ENCODE peak calls at places on chromosomes 13 and 19, in eight cellular contexts. W, C, M, O, Z, H, T and K are unnamed samples. For H3K27me3 and H3K4me1, the result is how much of the 10 kb centered on the place peaks cover.

GRCh38 chr19:15283141-15283885 is 49.0 kb downstream of the BRD4 start:
- DNase-seq in W (peak), C (peak), M (peak), O (no peak), Z (no peak), H (peak), T (no peak), K (peak)

GRCh38 chr13:88086577-88086976 is 415.4 kb downstream of the SLITRK5 start:
- DNase-seq in W (no peak), C (no peak), M (peak), O (no peak), Z (no peak), H (no peak), T (no peak), K (no peak)

GRCh38 chr13:85590231-85590931 is 208.8 kb downstream of the SLITRK6 start:
- DNase-seq in W (no peak), C (no peak), M (peak), O (no peak), Z (no peak), H (no peak), T (no peak), K (no peak)

GRCh38 chr19:32789429-32789828 is 69.9 kb downstream of the TDRD12 start:
- DNase-seq in W (no peak), C (no peak), M (no peak), O (no peak), Z (no peak), H (no peak), T (no peak), K (no peak)

GRCh38 chr13:30466358-30466714 is 600 bp upstream of the HMGB1 start:
- DNase-seq in W (no peak), C (no peak), M (no peak), O (no peak), Z (no peak), H (no peak), T (no peak), K (no peak)

GRCh38 chr19:17081672-17082630 is 6.4 kb downstream of the MYO9B start:
- DNase-seq in W (no peak), C (peak), M (no peak), O (no peak), Z (no peak), H (no peak), T (peak), K (no peak)

GRCh38 chr13:34748078-34748477 is 194.0 kb upstream of the NBEA start:
- DNase-seq in W (no peak), C (no peak), M (peak), O (peak), Z (no peak), H (no peak), T (no peak), K (no peak)

GRCh38 chr13:109155301-109155761 is 525.9 kb downstream of the MYO16 start:
- DNase-seq in W (no peak), C (no peak), M (peak), O (no peak), Z (peak), H (no peak), T (no peak), K (no peak)

GRCh38 chr19:4896372-4896771 is 6.3 kb downstream of the ARRDC5 start:
- DNase-seq in W (peak), C (peak), M (peak), O (peak), Z (no peak), H (no peak), T (no peak), K (no peak)

GRCh38 chr13:99256709-99257108 is 1.5 kb downstream of the GPR18 start:
- DNase-seq in W (no peak), C (no peak), M (peak), O (no peak), Z (no peak), H (no peak), T (no peak), K (no peak)

DNA sequence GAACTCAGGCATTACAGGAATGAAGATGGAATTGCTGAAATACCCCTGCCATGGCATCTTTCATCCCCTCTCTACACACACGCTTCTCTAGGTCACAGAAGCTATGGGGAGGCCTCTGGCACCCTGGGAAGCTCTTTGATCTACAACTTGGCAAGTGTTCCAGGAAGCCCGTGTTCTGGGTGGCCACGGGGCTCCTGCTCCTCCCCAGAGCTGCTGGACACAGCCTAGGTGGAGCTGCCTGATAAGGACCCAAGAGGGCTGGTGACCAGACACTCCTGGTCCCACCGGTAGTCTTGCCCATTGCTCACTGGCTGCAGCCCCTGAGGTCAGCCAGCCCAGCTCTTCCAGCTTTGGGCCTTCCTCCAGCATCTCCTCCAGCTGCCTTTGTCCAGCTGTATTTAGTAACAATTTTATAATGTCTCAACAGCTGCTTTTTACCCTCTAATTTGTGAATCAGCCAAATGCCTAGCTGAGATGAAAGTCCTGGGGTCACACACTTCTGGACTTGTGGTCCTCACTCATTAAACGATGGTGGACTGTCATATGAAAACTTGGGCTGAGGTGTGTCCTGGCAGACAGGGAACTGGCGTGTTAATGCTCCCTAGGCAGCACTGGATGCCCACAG is 72.8 kb upstream of the SPATA13 start:
- DNase-seq in W (no peak), C (no peak), M (peak), O (peak), Z (no peak), H (no peak), T (no peak), K (no peak)
- H3K27me3 ChIP-seq in W (under half), C (under half), M (under half), O (under half), Z (under half), H (under half), T (under half), K (under half)

DNA sequence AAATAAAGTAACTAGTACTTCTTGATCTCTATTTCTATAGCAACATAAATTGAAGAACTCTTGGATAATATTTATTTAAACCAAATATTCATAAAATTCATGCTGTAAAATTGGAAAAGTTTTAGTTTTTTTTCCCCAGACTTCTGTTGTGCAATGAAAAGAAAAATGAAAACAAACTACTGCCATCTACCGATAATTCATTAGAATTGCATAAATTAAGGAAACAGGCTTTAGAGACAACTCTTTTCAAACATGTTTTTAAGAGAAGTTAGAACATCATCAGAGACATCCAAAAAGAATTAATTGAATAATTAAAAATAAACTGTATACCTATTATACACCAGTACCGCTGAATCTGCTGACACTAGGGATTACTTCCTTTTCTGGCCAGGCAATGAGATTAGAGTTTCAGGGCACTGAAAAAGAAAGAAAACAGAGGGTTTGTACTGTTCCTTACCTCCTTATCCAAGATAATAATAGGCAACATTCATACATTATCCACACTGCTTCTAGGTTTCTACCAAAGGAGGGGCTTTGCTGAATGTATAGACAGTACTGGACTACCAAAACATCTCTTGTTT is 4.9 kb downstream of the CCDC122 start:
- DNase-seq in W (no peak), C (no peak), M (peak), O (no peak), Z (no peak), H (no peak), T (no peak), K (no peak)
- TF ChIP-seq CTCF in W (peak), C (peak), M (peak), O (peak), Z (peak), H (peak), T (peak), K (peak)

GRCh38 chr13:97742084-97742483 is 211.4 kb upstream of the IPO5 start:
- DNase-seq in W (no peak), C (no peak), M (no peak), O (no peak), Z (no peak), H (no peak), T (no peak), K (no peak)

GRCh38 chr13:97749174-97749573 is 204.3 kb upstream of the IPO5 start:
- DNase-seq in W (no peak), C (no peak), M (no peak), O (no peak), Z (no peak), H (no peak), T (no peak), K (no peak)

DNA sequence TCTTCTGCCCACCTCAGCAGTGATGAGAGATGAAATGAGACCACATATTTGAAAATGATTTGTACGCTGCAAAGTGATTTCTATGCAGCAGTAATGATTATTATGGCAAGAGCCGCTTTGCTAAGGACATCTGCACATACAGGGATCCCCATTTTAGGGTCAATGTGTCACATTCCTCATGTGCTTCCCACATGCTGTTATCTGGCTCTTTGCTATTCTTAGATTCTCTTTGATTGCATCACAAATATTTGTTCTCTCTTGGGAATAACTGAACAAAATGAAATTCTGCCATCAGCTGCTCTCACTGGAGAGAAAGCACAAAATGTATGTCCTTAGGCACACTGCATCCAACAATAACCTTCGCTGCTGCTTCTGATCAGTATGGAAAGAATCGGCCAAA is 209.5 kb upstream of the IPO5 start:
- DNase-seq in W (no peak), C (no peak), M (peak), O (no peak), Z (no peak), H (no peak), T (no peak), K (no peak)
- H3K4me1 ChIP-seq in W (under half), C (under half), M (under half), O (under half), Z (under half), H (under half), T (under half), K (under half)

DNA sequence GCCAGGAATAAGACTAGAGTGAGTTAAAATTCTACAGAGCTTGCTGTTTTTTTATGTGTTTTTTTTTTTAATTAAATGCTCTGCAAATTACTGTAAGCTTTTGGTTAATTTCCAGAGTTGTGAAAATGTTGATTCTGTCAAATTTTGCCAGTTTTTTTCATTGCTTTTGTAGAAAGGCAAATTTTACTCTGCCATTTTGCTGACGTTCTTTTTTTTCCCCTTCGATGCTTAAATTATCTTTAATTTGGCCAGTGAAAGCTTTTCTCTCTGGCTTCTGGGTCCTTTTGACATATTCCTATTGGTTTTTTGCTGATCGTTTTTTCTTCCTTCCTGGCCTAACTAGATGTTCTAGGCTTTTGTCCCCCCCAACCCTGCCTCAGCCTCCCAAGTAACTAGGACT is 23.8 kb upstream of the EVI5L start:
- DNase-seq in W (no peak), C (no peak), M (no peak), O (no peak), Z (no peak), H (no peak), T (no peak), K (no peak)
- H3K27me3 ChIP-seq in W (under half), C (under half), M (under half), O (under half), Z (under half), H (under half), T (under half), K (under half)

GRCh38 chr13:33286143-33286542 is 588 bp upstream of the STARD13 start:
- DNase-seq in W (no peak), C (no peak), M (no peak), O (no peak), Z (no peak), H (no peak), T (peak), K (no peak)

GRCh38 chr13:33290421-33290965 is 4.9 kb upstream of the STARD13 start:
- DNase-seq in W (no peak), C (no peak), M (no peak), O (no peak), Z (no peak), H (no peak), T (no peak), K (no peak)

GRCh38 chr13:33292712-33293111 is 7.2 kb upstream of the STARD13 start:
- DNase-seq in W (no peak), C (no peak), M (no peak), O (no peak), Z (no peak), H (no peak), T (no peak), K (no peak)

GRCh38 chr13:33287142-33287882 is 1.8 kb upstream of the STARD13 start:
- DNase-seq in W (no peak), C (no peak), M (no peak), O (no peak), Z (no peak), H (no peak), T (no peak), K (no peak)

GRCh38 chr13:33289966-33290365 is 4.4 kb upstream of the STARD13 start:
- DNase-seq in W (no peak), C (no peak), M (no peak), O (no peak), Z (no peak), H (no peak), T (no peak), K (no peak)
- TF ChIP-seq CTCF in W (no peak), C (no peak), M (no peak), O (no peak), Z (no peak), H (no peak), T (no peak), K (no peak)

DNA sequence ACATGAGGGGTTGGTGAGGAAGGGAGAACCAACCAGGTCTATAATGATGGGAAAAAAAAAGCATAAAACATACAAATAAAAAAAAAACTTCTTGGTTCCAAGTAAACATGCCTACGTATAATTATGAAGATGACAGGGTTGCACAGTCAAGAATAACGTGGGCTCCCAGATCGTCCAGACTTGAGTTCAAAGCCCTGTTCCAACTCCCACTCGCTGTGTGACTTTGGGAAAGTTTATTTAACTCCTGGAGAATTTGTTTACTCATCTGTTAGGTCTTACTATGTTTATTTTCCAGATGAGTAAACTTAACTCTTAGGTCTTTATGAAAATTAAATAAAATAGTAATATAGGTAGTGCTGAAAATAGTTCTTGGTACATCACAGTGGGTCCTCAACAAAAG is 13.8 kb downstream of the STARD13 start:
- DNase-seq in W (no peak), C (no peak), M (no peak), O (no peak), Z (no peak), H (no peak), T (no peak), K (no peak)
- H3K4me1 ChIP-seq in W (under half), C (under half), M (under half), O (under half), Z (under half), H (under half), T (under half), K (half or more)

GRCh38 chr13:110420626-110421025 is 113.5 kb downstream of the COL4A2 start:
- DNase-seq in W (no peak), C (no peak), M (no peak), O (no peak), Z (no peak), H (no peak), T (no peak), K (no peak)
- H3K27me3 ChIP-seq in W (under half), C (under half), M (under half), O (under half), Z (under half), H (under half), T (under half), K (under half)

GRCh38 chr13:95185311-95185710 is 115.9 kb downstream of the ABCC4 start:
- DNase-seq in W (no peak), C (no peak), M (no peak), O (no peak), Z (no peak), H (no peak), T (no peak), K (no peak)

GRCh38 chr13:95184317-95184716 is 116.9 kb downstream of the ABCC4 start:
- DNase-seq in W (no peak), C (no peak), M (no peak), O (no peak), Z (no peak), H (no peak), T (no peak), K (no peak)

GRCh38 chr13:95180513-95181245 is 120.6 kb downstream of the ABCC4 start:
- DNase-seq in W (no peak), C (no peak), M (no peak), O (no peak), Z (no peak), H (no peak), T (no peak), K (no peak)

GRCh38 chr13:95181586-95181985 is 119.7 kb downstream of the ABCC4 start:
- DNase-seq in W (no peak), C (no peak), M (no peak), O (no peak), Z (no peak), H (no peak), T (no peak), K (no peak)

GRCh38 chr13:95182570-95183285 is 118.5 kb downstream of the ABCC4 start:
- DNase-seq in W (no peak), C (no peak), M (no peak), O (no peak), Z (no peak), H (no peak), T (no peak), K (no peak)
- TF ChIP-seq CTCF in W (no peak), C (no peak), M (no peak), O (no peak), Z (no peak), H (no peak), T (no peak), K (no peak)

GRCh38 chr13:27022571-27023311 is 148.9 kb downstream of the USP12 start:
- DNase-seq in W (no peak), C (no peak), M (peak), O (no peak), Z (no peak), H (no peak), T (no peak), K (no peak)

GRCh38 chr13:27018230-27018875 is 153.3 kb downstream of the USP12 start:
- DNase-seq in W (no peak), C (no peak), M (peak), O (no peak), Z (no peak), H (peak), T (no peak), K (no peak)

GRCh38 chr13:27023385-27023784 is 148.2 kb downstream of the USP12 start:
- DNase-seq in W (no peak), C (no peak), M (no peak), O (no peak), Z (no peak), H (no peak), T (no peak), K (no peak)

GRCh38 chr13:27018882-27019281 is 152.7 kb downstream of the USP12 start:
- DNase-seq in W (no peak), C (no peak), M (no peak), O (no peak), Z (no peak), H (no peak), T (no peak), K (no peak)

DNA sequence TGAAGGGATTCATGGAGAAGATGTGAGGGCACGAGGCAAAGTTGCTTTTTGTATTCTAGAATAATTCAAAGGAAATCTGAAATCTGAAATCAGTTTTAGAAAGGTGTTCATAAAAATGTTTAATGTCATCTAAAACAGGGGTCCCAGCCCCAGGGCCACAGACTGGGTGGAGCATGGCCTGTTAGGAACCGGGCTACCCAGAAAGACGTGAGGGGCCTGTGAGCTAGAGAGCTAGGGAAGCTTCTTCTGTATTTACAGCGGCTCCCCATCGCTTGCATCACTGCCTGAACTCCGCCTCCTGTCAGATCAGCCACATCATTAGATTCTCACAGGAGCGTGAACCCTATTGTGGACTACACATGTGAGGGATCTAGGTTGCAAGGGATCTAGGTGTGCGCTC is 151.2 kb downstream of the USP12 start:
- DNase-seq in W (no peak), C (no peak), M (no peak), O (no peak), Z (no peak), H (no peak), T (no peak), K (no peak)
- H3K4me1 ChIP-seq in W (under half), C (under half), M (under half), O (under half), Z (under half), H (under half), T (under half), K (under half)

DNA sequence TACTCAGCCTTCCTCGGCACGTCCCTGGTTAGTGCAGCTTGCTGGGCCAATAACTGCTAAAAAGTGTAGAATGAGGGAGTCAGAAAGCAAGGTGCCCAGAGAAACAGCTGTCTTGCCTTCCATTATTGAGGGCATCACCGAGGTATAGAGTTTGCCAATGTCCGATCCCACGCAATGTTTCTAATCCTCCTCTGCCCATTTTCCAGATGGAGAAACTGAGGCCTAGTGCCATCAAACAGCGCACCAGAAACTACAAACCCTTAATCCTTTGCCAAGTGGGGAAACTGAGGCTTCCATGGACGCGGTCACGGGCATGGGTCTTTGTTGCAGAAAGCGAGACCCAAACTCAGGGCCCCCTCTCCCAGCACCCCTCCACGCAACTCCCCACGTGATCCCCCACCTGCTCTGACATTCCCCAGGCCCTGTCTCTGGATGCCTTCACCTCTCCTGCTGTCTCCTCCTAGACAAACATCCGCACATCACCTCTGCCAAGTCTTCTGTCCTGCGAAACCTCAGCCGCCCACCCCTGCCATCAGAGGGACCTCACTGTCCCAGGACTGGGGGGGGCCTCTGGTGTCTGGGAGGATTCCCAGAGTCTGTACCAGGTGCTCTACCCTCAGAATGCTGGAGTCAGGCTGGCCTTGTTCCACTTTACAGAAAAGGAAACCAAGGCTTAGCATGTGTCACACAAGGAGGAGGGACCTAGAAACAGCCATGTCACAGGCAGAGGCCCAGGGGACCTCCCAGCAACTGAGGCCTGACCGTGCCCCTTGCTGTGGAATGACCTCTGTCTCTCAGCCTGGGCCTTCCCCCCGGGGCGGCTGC is 930 bp upstream of the PDE4C start:
- DNase-seq in W (no peak), C (no peak), M (no peak), O (no peak), Z (no peak), H (no peak), T (no peak), K (no peak)
- H3K27me3 ChIP-seq in W (under half), C (under half), M (under half), O (under half), Z (under half), H (under half), T (half or more), K (under half)